ENCODE peak calls at places on chromosomes 1 and 21, in six cellular contexts. L is heart right ventricle, F is fibroblast of lung, O is GM23248, G is mammary epithelial cell, M is pancreas. I is an unnamed sample.
A peak's percentile ranks its signal among the peaks of the same experiment; 100 is the strongest.

GRCh38 chr1:228131736-228132135 is 8.3 kb upstream of the GUK1 start:
- DNase-seq in G (no peak), F (no peak), O (no peak), L (no peak), M (no peak), I (no peak)

GRCh38 chr1:63368131-63368530 is 704 bp downstream of the ALG6 start:
- DNase-seq in M (no peak), L (no peak), F (peak; percentile 9), O (peak; percentile 25), G (no peak), I (no peak)

GRCh38 chr1:198638894-198639319 is at the start of gene PTPRC:
- DNase-seq in O (no peak), F (no peak), G (no peak), M (no peak), L (no peak), I (no peak)

GRCh38 chr21:33219300-33219699 is 10.4 kb upstream of the IFNAR2 start:
- DNase-seq in G (no peak), O (no peak), L (no peak), F (no peak), M (no peak), I (no peak)

GRCh38 chr21:43367296-43367695 is 59.6 kb downstream of the SIK1 start:
- DNase-seq in F (no peak), L (peak; percentile 22), M (peak; percentile 54), O (no peak), G (no peak), I (no peak)

GRCh38 chr1:53362851-53363642 is 35.2 kb upstream of the LRP8 start:
- DNase-seq in G (no peak), M (peak; percentile 41), F (no peak), O (no peak), L (no peak), I (no peak)

GRCh38 chr1:33086384-33086850 is 5.5 kb downstream of the AZIN2 start:
- DNase-seq in O (peak; percentile 83), L (peak; percentile 66), F (peak; percentile 86), G (peak; percentile 51), M (peak; percentile 74), I (peak; percentile 72)

GRCh38 chr1:151934048-151934493 is 24.8 kb upstream of the THEM4 start:
- DNase-seq in G (peak; percentile 57), M (no peak), F (peak; percentile 69), L (no peak), O (peak; percentile 74), I (no peak)

GRCh38 chr1:156104065-156104810 is 10.3 kb upstream of the LMNA start:
- DNase-seq in O (peak; percentile 97), L (peak; percentile 76), M (peak; percentile 76), F (peak; percentile 90), G (peak; percentile 90), I (peak; percentile 88)

GRCh38 chr1:109718495-109718894 is 6.4 kb downstream of the GSTM5 start:
- DNase-seq in M (no peak), G (peak; percentile 21), F (no peak), L (no peak), O (peak; percentile 25), I (no peak)

GRCh38 chr1:27388337-27389005 is 4.0 kb upstream of the GPR3 start:
- DNase-seq in O (peak; percentile 39), L (peak; percentile 68), G (peak; percentile 53), F (no peak), M (peak; percentile 91), I (peak; percentile 74)

GRCh38 chr21:45384656-45385548 is 20.1 kb upstream of the COL18A1 start:
- DNase-seq in L (no peak), G (no peak), M (no peak), F (no peak), O (no peak), I (peak; percentile 31)

GRCh38 chr1:61472876-61473275 is 252.1 kb downstream of the TM2D1 start:
- DNase-seq in F (peak; percentile 11), O (peak; percentile 72), L (no peak), G (peak; percentile 62), M (no peak), I (no peak)

GRCh38 chr1:29096255-29096896 is 27.3 kb downstream of the TMEM200B start:
- DNase-seq in O (no peak), L (no peak), M (no peak), F (no peak), G (no peak), I (no peak)

GRCh38 chr1:199574949-199575348 is 452.6 kb upstream of the NR5A2 start:
- DNase-seq in M (no peak), F (peak; percentile 7), O (no peak), G (no peak), L (no peak), I (no peak)

GRCh38 chr21:29005696-29006095 is 13.0 kb upstream of the LTN1 start:
- DNase-seq in L (no peak), F (no peak), G (no peak), O (peak; percentile 48), M (no peak), I (no peak)

GRCh38 chr1:217747156-217747769 is 116.1 kb downstream of the SPATA17 start:
- DNase-seq in L (no peak), G (peak; percentile 14), F (peak; percentile 67), M (no peak), O (peak; percentile 62), I (no peak)

GRCh38 chr1:52140633-52141512 is 1.0 kb upstream of the ZFYVE9 start:
- DNase-seq in G (peak; percentile 30), M (no peak), L (no peak), F (peak; percentile 8), O (peak; percentile 26), I (no peak)

GRCh38 chr1:215005656-215006335 is 76.7 kb upstream of the KCNK2 start:
- DNase-seq in M (no peak), L (no peak), O (peak; percentile 60), G (no peak), F (no peak), I (no peak)

GRCh38 chr1:14112613-14113012 is 412.6 kb downstream of the PRDM2 start:
- DNase-seq in O (no peak), F (no peak), M (no peak), L (no peak), G (no peak), I (no peak)

GRCh38 chr1:167297222-167298214 is 76.8 kb downstream of the POU2F1 start:
- DNase-seq in O (peak; percentile 5), F (peak; percentile 67), G (no peak), M (no peak), L (no peak), I (no peak)

GRCh38 chr1:155170101-155170785 is 2.9 kb downstream of the KRTCAP2 start:
- DNase-seq in O (no peak), F (no peak), G (no peak), M (no peak), L (no peak), I (no peak)

GRCh38 chr1:226482975-226483660 is 65.4 kb upstream of the STUM start:
- DNase-seq in O (no peak), L (no peak), F (no peak), G (no peak), M (no peak), I (no peak)

GRCh38 chr1:11842154-11843041 is 5.2 kb downstream of the NPPA start:
- DNase-seq in O (no peak), G (no peak), F (peak; percentile 40), M (no peak), L (no peak), I (no peak)

GRCh38 chr1:31736675-31737074 is 27.5 kb downstream of the ADGRB2 start:
- DNase-seq in M (no peak), G (no peak), F (no peak), O (no peak), L (no peak), I (no peak)

GRCh38 chr21:39633043-39633442 is 20.3 kb downstream of the B3GALT5 start:
- DNase-seq in F (peak; percentile 42), M (no peak), G (peak; percentile 27), L (no peak), O (peak; percentile 63), I (no peak)

GRCh38 chr1:194339451-194339850 is 1153.0 kb upstream of the B3GALT2 start:
- DNase-seq in F (no peak), G (no peak), M (no peak), L (no peak), O (no peak), I (no peak)
- H3K4me3 ChIP-seq in F (no peak overlapping the region), G (no peak overlapping the region), M (no peak overlapping the region), L (no peak overlapping the region), O (no peak overlapping the region), I (no peak overlapping the region)

GRCh38 chr21:37535130-37535529 is 168.6 kb downstream of the DYRK1A start:
- DNase-seq in G (no peak), F (no peak), L (no peak), M (no peak), O (no peak), I (no peak)

GRCh38 chr21:37531402-37532042 is 164.9 kb downstream of the DYRK1A start:
- DNase-seq in F (no peak), L (peak; percentile 67), O (peak; percentile 8), G (no peak), M (no peak), I (no peak)

GRCh38 chr21:37530901-37531351 is 164.4 kb downstream of the DYRK1A start:
- DNase-seq in O (no peak), L (no peak), G (no peak), F (no peak), M (no peak), I (no peak)

GRCh38 chr21:37534431-37534830 is 167.9 kb downstream of the DYRK1A start:
- DNase-seq in G (no peak), M (no peak), O (no peak), F (no peak), L (no peak), I (no peak)

DNA sequence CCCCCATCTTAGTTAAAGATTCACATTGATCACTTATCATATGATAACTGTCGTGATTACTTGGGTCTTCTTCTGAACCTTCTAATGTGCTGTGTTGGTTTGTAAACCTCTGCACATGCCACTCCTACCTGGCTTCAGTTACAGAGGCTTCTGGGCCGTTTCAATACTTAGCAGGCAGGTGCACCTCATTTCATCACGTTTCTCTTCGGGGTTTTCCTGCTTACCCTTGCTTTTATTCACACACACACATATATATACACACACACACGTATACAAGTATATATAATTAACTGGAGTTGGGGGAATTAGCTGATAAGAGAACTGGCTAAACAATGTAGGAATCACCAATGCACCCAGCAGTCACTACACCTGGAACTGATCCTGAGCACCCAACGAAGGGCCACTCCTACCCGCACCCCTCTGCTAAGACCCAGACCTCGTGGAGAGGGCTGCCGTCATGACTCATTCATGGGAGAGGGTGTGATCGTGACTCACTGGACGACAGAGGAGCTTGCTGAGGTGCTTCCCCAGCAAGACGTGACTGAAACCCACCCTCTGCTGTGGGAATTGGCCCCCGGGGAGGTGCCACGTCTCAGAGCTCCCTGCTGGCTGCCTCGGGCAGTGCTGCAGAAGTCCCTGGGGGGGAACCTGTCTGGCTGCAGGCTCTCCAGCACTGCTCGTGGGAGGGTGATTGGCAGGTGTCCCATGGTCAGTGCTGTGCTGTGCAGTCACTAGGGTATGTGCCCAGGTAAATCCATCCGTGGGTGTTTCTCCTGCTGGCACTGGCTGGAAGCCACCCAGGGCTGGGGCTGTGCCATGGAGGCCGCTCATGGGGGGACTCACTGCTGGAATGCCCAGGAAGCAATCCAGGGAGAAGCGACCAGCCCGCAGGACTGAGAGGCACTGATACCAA is 166.6 kb downstream of the DYRK1A start:
- DNase-seq in M (no peak), O (peak; percentile 23), L (peak; percentile 25), G (peak; percentile 96), F (peak; percentile 29), I (no peak)
- H3K27me3 ChIP-seq in M (no peaks in the 10 kb centered on the region), O (no peaks in the 10 kb centered on the region), L (no peaks in the 10 kb centered on the region), G (no peaks in the 10 kb centered on the region), F (no peaks in the 10 kb centered on the region), I (no peaks in the 10 kb centered on the region)

GRCh38 chr1:222466150-222466865 is 81.6 kb downstream of the HHIPL2 start:
- DNase-seq in O (peak; percentile 2), F (no peak), M (no peak), G (no peak), L (no peak), I (no peak)
- H3K4me3 ChIP-seq in O (no peak overlapping the region), F (peak overlapping the region; percentile 53), M (peak overlapping the region; percentile 36), G (no peak overlapping the region), L (peak overlapping the region; percentile 56), I (no peak overlapping the region)

GRCh38 chr1:22296701-22297591 is 154.0 kb upstream of the WNT4 start:
- DNase-seq in M (no peak), L (no peak), G (peak; percentile 56), O (peak; percentile 25), F (no peak), I (no peak)
- H3K27me3 ChIP-seq in M (no peaks in the 10 kb centered on the region), L (peaks cover 49% of the 10 kb centered on the region), G (no peaks in the 10 kb centered on the region), O (peaks cover 60% of the 10 kb centered on the region), F (peaks cover 4% of the 10 kb centered on the region), I (no peaks in the 10 kb centered on the region)